ENCODE peak calls at places on chromosomes 6 and 20, in nine cellular contexts. K, N, O, A, W, C, E, T and U are unnamed samples.

GRCh38 chr6:89320012-89320559 is 5.0 kb upstream of the GABRR2 start:
- DNase-seq in K (no peak), N (no peak), O (no peak), A (no peak), W (no peak), C (no peak), E (no peak), T (no peak), U (no peak)

GRCh38 chr6:88493717-88494116 is 327.6 kb upstream of the CNR1 start:
- DNase-seq in K (no peak), N (no peak), O (no peak), A (no peak), W (no peak), C (peak), E (no peak), T (no peak), U (no peak)

GRCh38 chr6:170087946-170088348 is 202.9 kb downstream of the DLL1 start:
- DNase-seq in K (peak), N (no peak), O (peak), A (no peak), W (peak), C (peak), E (peak), T (no peak), U (no peak)

GRCh38 chr6:106976270-106976669 is 1.7 kb upstream of the CD24 start:
- DNase-seq in K (no peak), N (no peak), O (no peak), A (no peak), W (no peak), C (no peak), E (no peak), T (peak), U (peak)

GRCh38 chr6:45555981-45556771 is 178.4 kb upstream of the SUPT3H start:
- DNase-seq in K (no peak), N (peak), O (no peak), A (no peak), W (no peak), C (no peak), E (no peak), T (peak), U (no peak)

GRCh38 chr6:41877051-41877680 is 18.0 kb downstream of the USP49 start:
- DNase-seq in K (no peak), N (no peak), O (no peak), A (no peak), W (no peak), C (no peak), E (no peak), T (no peak), U (no peak)

GRCh38 chr20:61262514-61262913 is 10.5 kb downstream of the CDH4 start:
- DNase-seq in K (no peak), N (no peak), O (no peak), A (no peak), W (no peak), C (no peak), E (no peak), T (no peak), U (no peak)

GRCh38 chr20:59385461-59385860 is 85.0 kb downstream of the EDN3 start:
- DNase-seq in K (no peak), N (no peak), O (no peak), A (peak), W (no peak), C (peak), E (no peak), T (peak), U (no peak)

GRCh38 chr6:43076093-43076927 is at the start of gene PTK7:
- DNase-seq in K (peak), N (peak), O (peak), A (no peak), W (peak), C (peak), E (peak), T (peak), U (peak)

GRCh38 chr6:41757268-41757667 is 10.1 kb upstream of the PGC start:
- DNase-seq in K (peak), N (no peak), O (no peak), A (no peak), W (no peak), C (no peak), E (no peak), T (no peak), U (no peak)